ENCODE peak calls at places on chromosomes 11 and 22, in five cellular contexts. One of them, this sample, is unnamed.

GRCh38 chr11:199004-199581 is 6.2 kb downstream of the SCGB1C1 start:
- DNase-seq in fibroblast of lung: no peak
- DNase-seq in tibial nerve: no peak
- DNase-seq in neural progenitor cell: no peak
- DNase-seq in HCT116: no peak
- DNase-seq in this sample: no peak

GRCh38 chr11:6457581-6458320 is 16.0 kb downstream of the TRIM3 start:
- DNase-seq in neural progenitor cell: no peak
- DNase-seq in HCT116: no peak
- DNase-seq in fibroblast of lung: no peak
- DNase-seq in tibial nerve: no peak
- DNase-seq in this sample: no peak

GRCh38 chr22:35409783-35410662 is 10.1 kb downstream of the MCM5 start:
- DNase-seq in neural progenitor cell: no peak
- DNase-seq in tibial nerve: no peak
- DNase-seq in HCT116: no peak
- DNase-seq in fibroblast of lung: no peak
- DNase-seq in this sample: no peak

GRCh38 chr11:73019448-73019847 is 122.7 kb downstream of the FCHSD2 start:
- DNase-seq in HCT116: no peak
- DNase-seq in neural progenitor cell: no peak
- DNase-seq in tibial nerve: no peak
- DNase-seq in fibroblast of lung: no peak
- DNase-seq in this sample: no peak

GRCh38 chr22:45212306-45212709 is 28.4 kb downstream of the KIAA0930 start:
- DNase-seq in HCT116: no peak
- DNase-seq in neural progenitor cell: peak; percentile 48
- DNase-seq in fibroblast of lung: peak; percentile 90
- DNase-seq in tibial nerve: peak; percentile 44
- DNase-seq in this sample: peak; percentile 59

GRCh38 chr11:64605248-64605560 is 14.2 kb downstream of the SLC22A12 start:
- DNase-seq in neural progenitor cell: no peak
- DNase-seq in tibial nerve: no peak
- DNase-seq in fibroblast of lung: no peak
- DNase-seq in HCT116: no peak
- DNase-seq in this sample: no peak

GRCh38 chr22:49601614-49602321 is 225.9 kb downstream of the BRD1 start:
- DNase-seq in neural progenitor cell: no peak
- DNase-seq in tibial nerve: no peak
- DNase-seq in HCT116: no peak
- DNase-seq in fibroblast of lung: no peak
- DNase-seq in this sample: no peak

GRCh38 chr11:77799338-77799737 is 21.2 kb downstream of the RSF1 start:
- DNase-seq in neural progenitor cell: no peak
- DNase-seq in fibroblast of lung: no peak
- DNase-seq in tibial nerve: no peak
- DNase-seq in HCT116: no peak
- DNase-seq in this sample: no peak

GRCh38 chr11:108027057-108027456 is 18.4 kb downstream of the CUL5 start:
- DNase-seq in fibroblast of lung: no peak
- DNase-seq in tibial nerve: no peak
- DNase-seq in HCT116: no peak
- DNase-seq in neural progenitor cell: no peak
- DNase-seq in this sample: no peak

GRCh38 chr22:25749420-25750169 is 7.6 kb downstream of the MYO18B start:
- DNase-seq in fibroblast of lung: no peak
- DNase-seq in HCT116: no peak
- DNase-seq in neural progenitor cell: no peak
- DNase-seq in tibial nerve: no peak
- DNase-seq in this sample: no peak

GRCh38 chr11:68651208-68651984 is 32.9 kb upstream of the GAL start:
- DNase-seq in neural progenitor cell: no peak
- DNase-seq in HCT116: no peak
- DNase-seq in fibroblast of lung: no peak
- DNase-seq in tibial nerve: no peak
- DNase-seq in this sample: no peak

GRCh38 chr11:29159552-29160465 is 857.0 kb downstream of the KCNA4 start:
- DNase-seq in HCT116: peak; percentile 31
- DNase-seq in fibroblast of lung: peak; percentile 64
- DNase-seq in neural progenitor cell: peak; percentile 82
- DNase-seq in tibial nerve: no peak
- DNase-seq in this sample: no peak

GRCh38 chr11:75562836-75563484 is 907 bp downstream of the SERPINH1 start:
- DNase-seq in tibial nerve: no peak
- DNase-seq in neural progenitor cell: peak; percentile 95
- DNase-seq in HCT116: no peak
- DNase-seq in fibroblast of lung: no peak
- DNase-seq in this sample: no peak

GRCh38 chr11:2107521-2107920 is 31.7 kb downstream of the IGF2 start:
- DNase-seq in tibial nerve: no peak
- DNase-seq in HCT116: no peak
- DNase-seq in fibroblast of lung: no peak
- DNase-seq in neural progenitor cell: no peak
- DNase-seq in this sample: no peak

GRCh38 chr11:131354251-131354701 is 16.1 kb upstream of the NTM start:
- DNase-seq in fibroblast of lung: no peak
- DNase-seq in tibial nerve: no peak
- DNase-seq in neural progenitor cell: no peak
- DNase-seq in HCT116: no peak
- DNase-seq in this sample: no peak

GRCh38 chr22:49352361-49353169 is 475.1 kb downstream of the BRD1 start:
- DNase-seq in fibroblast of lung: no peak
- DNase-seq in HCT116: no peak
- DNase-seq in tibial nerve: no peak
- DNase-seq in neural progenitor cell: no peak
- DNase-seq in this sample: no peak

DNA sequence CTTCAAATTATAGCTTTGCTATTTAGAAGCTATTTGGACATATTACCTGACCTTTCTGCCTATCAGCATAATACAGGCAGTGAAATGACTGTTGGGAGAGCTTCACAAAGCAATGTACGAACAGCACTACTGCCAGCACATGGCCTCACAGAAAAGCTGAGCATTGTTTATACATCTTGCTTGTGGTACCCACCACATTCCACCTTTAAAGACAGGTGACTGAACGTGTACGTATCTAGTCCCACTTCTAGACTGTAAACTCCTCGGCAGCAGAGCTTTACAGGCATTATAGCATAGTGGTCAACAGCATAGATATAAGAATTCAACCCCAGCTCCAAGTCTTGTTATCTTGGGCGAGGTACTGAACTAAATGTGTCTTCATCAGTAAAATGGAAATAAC is 1.6 kb downstream of the JOSD1 start:
- DNase-seq in neural progenitor cell: no peak
- DNase-seq in tibial nerve: no peak
- DNase-seq in fibroblast of lung: no peak
- DNase-seq in HCT116: no peak
- DNase-seq in this sample: no peak
- TF ChIP-seq CTCF in neural progenitor cell: no peak
- TF ChIP-seq CTCF in tibial nerve: no peak
- TF ChIP-seq CTCF in fibroblast of lung: no peak
- TF ChIP-seq CTCF in HCT116: no peak
- TF ChIP-seq CTCF in this sample: no peak

DNA sequence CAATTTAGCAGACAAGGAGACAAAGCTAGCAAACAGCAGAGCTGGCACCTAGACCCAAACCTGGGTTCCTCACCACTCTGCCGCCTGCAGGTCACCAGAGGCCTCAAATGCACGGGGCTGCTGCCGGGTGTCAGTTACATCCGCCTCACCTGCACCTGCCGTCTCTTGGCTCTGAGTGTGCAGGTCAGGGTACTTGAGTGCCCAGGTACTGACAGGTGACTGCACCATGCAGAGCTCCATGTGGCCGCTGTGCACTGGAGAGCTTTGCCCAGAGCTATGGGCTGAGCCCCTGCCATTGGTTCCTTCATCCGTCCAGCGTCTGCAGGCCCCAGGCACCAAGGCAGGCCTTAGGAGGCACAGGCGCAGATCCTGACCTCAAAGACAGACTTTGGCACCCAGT is 35.0 kb downstream of the PDGFB start:
- DNase-seq in neural progenitor cell: no peak
- DNase-seq in HCT116: no peak
- DNase-seq in fibroblast of lung: no peak
- DNase-seq in tibial nerve: no peak
- DNase-seq in this sample: no peak
- TF ChIP-seq CTCF in neural progenitor cell: no peak
- TF ChIP-seq CTCF in HCT116: no peak
- TF ChIP-seq CTCF in fibroblast of lung: no peak
- TF ChIP-seq CTCF in tibial nerve: no peak
- TF ChIP-seq CTCF in this sample: no peak

GRCh38 chr11:32002311-32002710 is 88.6 kb upstream of the RCN1 start:
- DNase-seq in neural progenitor cell: no peak
- DNase-seq in tibial nerve: no peak
- DNase-seq in fibroblast of lung: no peak
- DNase-seq in HCT116: no peak
- DNase-seq in this sample: no peak

GRCh38 chr11:32006799-32007388 is 84.0 kb upstream of the RCN1 start:
- DNase-seq in HCT116: peak; percentile 35
- DNase-seq in fibroblast of lung: peak; percentile 55
- DNase-seq in tibial nerve: no peak
- DNase-seq in neural progenitor cell: peak; percentile 74
- DNase-seq in this sample: no peak

GRCh38 chr11:32008879-32009548 is 81.9 kb upstream of the RCN1 start:
- DNase-seq in neural progenitor cell: no peak
- DNase-seq in fibroblast of lung: no peak
- DNase-seq in tibial nerve: no peak
- DNase-seq in HCT116: no peak
- DNase-seq in this sample: no peak

GRCh38 chr11:32003335-32003734 is 87.5 kb upstream of the RCN1 start:
- DNase-seq in tibial nerve: no peak
- DNase-seq in fibroblast of lung: no peak
- DNase-seq in neural progenitor cell: no peak
- DNase-seq in HCT116: no peak
- DNase-seq in this sample: no peak

DNA sequence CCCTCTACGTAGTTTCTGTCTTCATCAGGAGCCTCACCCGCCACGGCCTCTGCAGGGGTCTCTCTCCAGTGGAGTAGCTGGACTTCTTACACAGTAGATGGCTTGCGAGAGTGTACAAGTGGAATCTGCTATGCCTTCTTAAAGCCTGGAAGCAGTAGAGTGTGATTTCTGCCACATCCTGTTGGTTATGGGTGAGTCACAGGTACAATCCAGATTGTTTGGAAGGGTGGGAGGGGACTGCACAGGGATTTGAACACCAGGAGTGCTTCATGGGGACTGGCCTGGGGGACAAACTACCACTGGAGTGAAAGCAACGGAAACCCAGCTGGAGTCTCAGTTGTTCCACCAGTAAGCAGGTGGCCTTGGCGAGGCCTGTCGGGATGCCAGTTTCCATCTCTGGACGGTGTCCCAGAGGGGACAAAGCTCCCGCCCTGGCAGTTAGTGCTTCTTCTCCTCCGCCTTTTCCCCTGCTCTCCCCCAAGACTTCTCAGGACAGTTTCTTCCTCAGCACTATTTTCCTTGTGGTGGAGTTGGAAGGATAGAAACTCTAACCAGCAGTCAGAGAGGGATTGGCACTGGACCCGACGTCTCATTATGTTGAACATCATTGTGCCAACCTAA is 85.0 kb upstream of the RCN1 start:
- DNase-seq in tibial nerve: no peak
- DNase-seq in neural progenitor cell: no peak
- DNase-seq in fibroblast of lung: no peak
- DNase-seq in HCT116: no peak
- DNase-seq in this sample: no peak
- TF ChIP-seq CTCF in tibial nerve: no peak
- TF ChIP-seq CTCF in neural progenitor cell: no peak
- TF ChIP-seq CTCF in fibroblast of lung: no peak
- TF ChIP-seq CTCF in HCT116: no peak
- TF ChIP-seq CTCF in this sample: no peak

DNA sequence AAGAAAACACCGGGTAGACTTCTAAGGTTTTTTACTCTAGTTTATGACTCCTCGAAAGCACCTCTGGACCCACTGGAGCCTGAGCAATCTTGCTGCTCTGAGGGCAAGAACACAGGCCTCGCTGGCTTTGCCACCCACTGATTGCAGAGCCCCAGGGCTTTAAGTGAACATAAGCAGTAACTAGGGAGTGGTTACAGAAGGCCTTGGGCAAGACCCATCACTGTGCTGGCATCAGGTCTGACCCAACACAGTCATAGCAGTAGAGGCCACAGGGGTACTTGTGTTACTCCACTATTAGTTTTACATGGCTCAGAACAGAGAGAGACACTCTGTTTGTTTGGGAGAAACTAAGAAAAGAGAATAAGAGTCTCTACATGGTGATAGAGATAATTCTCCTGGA is 684.5 kb downstream of the FAM181B start:
- DNase-seq in HCT116: no peak
- DNase-seq in tibial nerve: no peak
- DNase-seq in neural progenitor cell: no peak
- DNase-seq in fibroblast of lung: no peak
- DNase-seq in this sample: no peak
- TF ChIP-seq CTCF in HCT116: no peak
- TF ChIP-seq CTCF in tibial nerve: no peak
- TF ChIP-seq CTCF in neural progenitor cell: no peak
- TF ChIP-seq CTCF in fibroblast of lung: no peak
- TF ChIP-seq CTCF in this sample: no peak

GRCh38 chr11:47768090-47768620 is 1.0 kb upstream of the FNBP4 start:
- DNase-seq in HCT116: no peak
- DNase-seq in tibial nerve: peak; percentile 70
- DNase-seq in fibroblast of lung: peak; percentile 82
- DNase-seq in neural progenitor cell: peak; percentile 33
- DNase-seq in this sample: no peak
- TF ChIP-seq CTCF in HCT116: no peak
- TF ChIP-seq CTCF in tibial nerve: no peak
- TF ChIP-seq CTCF in fibroblast of lung: no peak
- TF ChIP-seq CTCF in neural progenitor cell: no peak
- TF ChIP-seq CTCF in this sample: no peak

DNA sequence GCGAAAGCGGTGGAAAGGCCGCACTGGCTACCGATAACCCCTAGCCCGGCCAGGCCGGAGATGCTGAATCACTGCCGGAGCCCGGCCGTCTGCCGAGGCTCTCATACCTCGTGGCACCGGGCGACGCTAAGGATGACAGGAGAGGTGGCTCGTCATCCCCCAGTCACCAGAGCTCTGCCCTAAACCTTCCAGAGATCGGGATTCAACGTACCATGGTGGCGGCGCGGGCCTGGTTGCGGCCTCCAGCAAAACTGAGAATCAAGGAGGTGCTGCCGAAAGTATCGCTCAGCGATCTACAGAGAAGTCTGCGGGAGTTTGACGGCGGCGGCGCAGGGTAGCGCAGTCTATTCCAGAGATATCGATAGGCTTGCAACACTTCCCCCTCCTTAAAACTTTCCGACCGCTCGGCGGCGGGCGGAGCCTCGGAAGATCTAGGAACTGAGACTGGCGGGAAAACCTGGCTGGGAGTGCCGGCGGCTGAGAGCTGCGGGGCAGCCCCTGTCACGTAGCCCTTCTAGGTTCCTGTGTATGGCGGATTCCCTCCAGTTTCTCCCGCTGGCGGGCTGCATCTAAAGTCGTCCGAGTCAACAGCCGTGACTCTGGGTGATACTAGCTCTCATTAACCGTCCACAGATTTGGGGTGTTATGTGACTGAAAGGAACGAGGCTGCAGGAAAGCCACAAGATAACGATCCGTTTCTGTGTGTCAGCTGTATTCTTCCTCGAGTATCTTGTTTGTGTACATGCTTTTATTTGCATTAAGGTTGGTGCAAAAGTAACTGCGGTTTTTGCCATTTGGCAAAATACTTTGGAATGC is at the start of gene PSMA1:
- DNase-seq in HCT116: peak; percentile 89
- DNase-seq in neural progenitor cell: peak; percentile 97
- DNase-seq in tibial nerve: peak; percentile 91
- DNase-seq in fibroblast of lung: peak; percentile 96
- DNase-seq in this sample: peak; percentile 81
- TF ChIP-seq CTCF in HCT116: no peak
- TF ChIP-seq CTCF in neural progenitor cell: no peak
- TF ChIP-seq CTCF in tibial nerve: peak; percentile 89
- TF ChIP-seq CTCF in fibroblast of lung: peak; percentile 16
- TF ChIP-seq CTCF in this sample: peak; percentile 59

This sample was measured in mesothelial cell of epicardium.